ENCODE peak calls at places on chromosomes 6 and 20, in six cellular contexts. One of them, this sample, is unnamed.

GRCh38 chr20:38057351-38057972 is 23.9 kb downstream of the RPRD1B start:
- DNase-seq in BJ: no peak
- DNase-seq in uterus: peak; percentile 82
- DNase-seq in fibroblast of villous mesenchyme: peak; percentile 80
- DNase-seq in esophagus squamous epithelium: no peak
- DNase-seq in heart right ventricle: peak; percentile 83
- DNase-seq in this sample: peak; percentile 45

GRCh38 chr20:40563296-40563950 is 125.6 kb downstream of the MAFB start:
- DNase-seq in BJ: no peak
- DNase-seq in uterus: no peak
- DNase-seq in fibroblast of villous mesenchyme: peak; percentile 23
- DNase-seq in esophagus squamous epithelium: peak; percentile 6
- DNase-seq in heart right ventricle: no peak
- DNase-seq in this sample: no peak

GRCh38 chr6:13765570-13765969 is 48.8 kb downstream of the MCUR1 start:
- DNase-seq in BJ: no peak
- DNase-seq in uterus: no peak
- DNase-seq in fibroblast of villous mesenchyme: no peak
- DNase-seq in esophagus squamous epithelium: no peak
- DNase-seq in heart right ventricle: no peak
- DNase-seq in this sample: no peak

GRCh38 chr20:57650266-57650665 is 30.0 kb upstream of the ZBP1 start:
- DNase-seq in BJ: no peak
- DNase-seq in uterus: peak; percentile 10
- DNase-seq in fibroblast of villous mesenchyme: no peak
- DNase-seq in esophagus squamous epithelium: no peak
- DNase-seq in heart right ventricle: peak; percentile 2
- DNase-seq in this sample: no peak

GRCh38 chr6:142685852-142686718 is 258.9 kb downstream of the HIVEP2 start:
- DNase-seq in BJ: no peak
- DNase-seq in uterus: no peak
- DNase-seq in fibroblast of villous mesenchyme: no peak
- DNase-seq in esophagus squamous epithelium: no peak
- DNase-seq in heart right ventricle: no peak
- DNase-seq in this sample: no peak

GRCh38 chr6:158011980-158012566 is 30.4 kb downstream of the SYNJ2 start:
- DNase-seq in BJ: no peak
- DNase-seq in uterus: no peak
- DNase-seq in fibroblast of villous mesenchyme: no peak
- DNase-seq in esophagus squamous epithelium: no peak
- DNase-seq in heart right ventricle: no peak
- DNase-seq in this sample: no peak

GRCh38 chr6:30998785-30999184 is 11.5 kb upstream of the MUC22 start:
- DNase-seq in BJ: no peak
- DNase-seq in uterus: no peak
- DNase-seq in fibroblast of villous mesenchyme: no peak
- DNase-seq in esophagus squamous epithelium: no peak
- DNase-seq in heart right ventricle: no peak
- DNase-seq in this sample: no peak

GRCh38 chr6:49506569-49507111 is 6.9 kb downstream of the GLYATL3 start:
- DNase-seq in BJ: no peak
- DNase-seq in uterus: no peak
- DNase-seq in fibroblast of villous mesenchyme: no peak
- DNase-seq in esophagus squamous epithelium: no peak
- DNase-seq in heart right ventricle: no peak
- DNase-seq in this sample: no peak

GRCh38 chr20:58039569-58040092 is 188.8 kb downstream of the ANKRD60 start:
- DNase-seq in BJ: no peak
- DNase-seq in uterus: no peak
- DNase-seq in fibroblast of villous mesenchyme: no peak
- DNase-seq in esophagus squamous epithelium: no peak
- DNase-seq in heart right ventricle: no peak
- DNase-seq in this sample: no peak

GRCh38 chr6:50843842-50844241 is 25.2 kb downstream of the TFAP2B start:
- DNase-seq in BJ: no peak
- DNase-seq in uterus: no peak
- DNase-seq in fibroblast of villous mesenchyme: no peak
- DNase-seq in esophagus squamous epithelium: no peak
- DNase-seq in heart right ventricle: no peak
- DNase-seq in this sample: no peak

GRCh38 chr20:40690836-40691565 is 2.0 kb upstream of the MAFB start:
- DNase-seq in BJ: no peak
- DNase-seq in uterus: no peak
- DNase-seq in fibroblast of villous mesenchyme: no peak
- DNase-seq in esophagus squamous epithelium: no peak
- DNase-seq in heart right ventricle: no peak
- DNase-seq in this sample: no peak

GRCh38 chr6:157488058-157488457 is 107.1 kb downstream of the ZDHHC14 start:
- DNase-seq in BJ: no peak
- DNase-seq in uterus: no peak
- DNase-seq in fibroblast of villous mesenchyme: no peak
- DNase-seq in esophagus squamous epithelium: no peak
- DNase-seq in heart right ventricle: no peak
- DNase-seq in this sample: no peak

GRCh38 chr6:143059616-143060353 is 904 bp upstream of the AIG1 start:
- DNase-seq in BJ: peak; percentile 77
- DNase-seq in uterus: no peak
- DNase-seq in fibroblast of villous mesenchyme: peak; percentile 71
- DNase-seq in esophagus squamous epithelium: no peak
- DNase-seq in heart right ventricle: no peak
- DNase-seq in this sample: peak; percentile 82

GRCh38 chr6:118725944-118726343 is 74.6 kb upstream of the CEP85L start:
- DNase-seq in BJ: no peak
- DNase-seq in uterus: no peak
- DNase-seq in fibroblast of villous mesenchyme: no peak
- DNase-seq in esophagus squamous epithelium: no peak
- DNase-seq in heart right ventricle: no peak
- DNase-seq in this sample: no peak

GRCh38 chr6:90233994-90234393 is 62.6 kb downstream of the BACH2 start:
- DNase-seq in BJ: no peak
- DNase-seq in uterus: no peak
- DNase-seq in fibroblast of villous mesenchyme: no peak
- DNase-seq in esophagus squamous epithelium: no peak
- DNase-seq in heart right ventricle: no peak
- DNase-seq in this sample: no peak

GRCh38 chr6:72560721-72561593 is 60.9 kb upstream of the KCNQ5 start:
- DNase-seq in BJ: no peak
- DNase-seq in uterus: no peak
- DNase-seq in fibroblast of villous mesenchyme: no peak
- DNase-seq in esophagus squamous epithelium: no peak
- DNase-seq in heart right ventricle: no peak
- DNase-seq in this sample: no peak

GRCh38 chr6:119179842-119180241 is 101.4 kb upstream of the FAM184A start:
- DNase-seq in BJ: no peak
- DNase-seq in uterus: no peak
- DNase-seq in fibroblast of villous mesenchyme: no peak
- DNase-seq in esophagus squamous epithelium: no peak
- DNase-seq in heart right ventricle: no peak
- DNase-seq in this sample: no peak

GRCh38 chr6:7269816-7270215 is 43.2 kb downstream of the SSR1 start:
- DNase-seq in BJ: no peak
- DNase-seq in uterus: no peak
- DNase-seq in fibroblast of villous mesenchyme: no peak
- DNase-seq in esophagus squamous epithelium: no peak
- DNase-seq in heart right ventricle: no peak
- DNase-seq in this sample: no peak

GRCh38 chr20:3678893-3679720 is 2.7 kb downstream of the ADAM33 start:
- DNase-seq in BJ: no peak
- DNase-seq in uterus: peak; percentile 51
- DNase-seq in fibroblast of villous mesenchyme: peak; percentile 20
- DNase-seq in esophagus squamous epithelium: no peak
- DNase-seq in heart right ventricle: no peak
- DNase-seq in this sample: peak; percentile 55

GRCh38 chr6:77063494-77063893 is 399.8 kb downstream of the HTR1B start:
- DNase-seq in BJ: no peak
- DNase-seq in uterus: no peak
- DNase-seq in fibroblast of villous mesenchyme: no peak
- DNase-seq in esophagus squamous epithelium: no peak
- DNase-seq in heart right ventricle: no peak
- DNase-seq in this sample: no peak

GRCh38 chr6:147947521-147947920 is 395.1 kb upstream of the SASH1 start:
- DNase-seq in BJ: peak; percentile 82
- DNase-seq in uterus: no peak
- DNase-seq in fibroblast of villous mesenchyme: peak; percentile 78
- DNase-seq in esophagus squamous epithelium: no peak
- DNase-seq in heart right ventricle: no peak
- DNase-seq in this sample: no peak

GRCh38 chr6:75086236-75086635 is 119.6 kb downstream of the COL12A1 start:
- DNase-seq in BJ: no peak
- DNase-seq in uterus: no peak
- DNase-seq in fibroblast of villous mesenchyme: no peak
- DNase-seq in esophagus squamous epithelium: no peak
- DNase-seq in heart right ventricle: no peak
- DNase-seq in this sample: no peak

GRCh38 chr20:54219751-54220426 is 12.0 kb downstream of the PFDN4 start:
- DNase-seq in BJ: no peak
- DNase-seq in uterus: no peak
- DNase-seq in fibroblast of villous mesenchyme: peak; percentile 51
- DNase-seq in esophagus squamous epithelium: no peak
- DNase-seq in heart right ventricle: no peak
- DNase-seq in this sample: no peak

GRCh38 chr20:48295445-48295903 is 510.2 kb upstream of the SULF2 start:
- DNase-seq in BJ: peak; percentile 90
- DNase-seq in uterus: peak; percentile 49
- DNase-seq in fibroblast of villous mesenchyme: peak; percentile 94
- DNase-seq in esophagus squamous epithelium: no peak
- DNase-seq in heart right ventricle: peak; percentile 33
- DNase-seq in this sample: peak; percentile 96

GRCh38 chr20:34049897-34050695 is 56.4 kb downstream of the RALY start:
- DNase-seq in BJ: no peak
- DNase-seq in uterus: no peak
- DNase-seq in fibroblast of villous mesenchyme: no peak
- DNase-seq in esophagus squamous epithelium: no peak
- DNase-seq in heart right ventricle: peak; percentile 21
- DNase-seq in this sample: no peak

DNA sequence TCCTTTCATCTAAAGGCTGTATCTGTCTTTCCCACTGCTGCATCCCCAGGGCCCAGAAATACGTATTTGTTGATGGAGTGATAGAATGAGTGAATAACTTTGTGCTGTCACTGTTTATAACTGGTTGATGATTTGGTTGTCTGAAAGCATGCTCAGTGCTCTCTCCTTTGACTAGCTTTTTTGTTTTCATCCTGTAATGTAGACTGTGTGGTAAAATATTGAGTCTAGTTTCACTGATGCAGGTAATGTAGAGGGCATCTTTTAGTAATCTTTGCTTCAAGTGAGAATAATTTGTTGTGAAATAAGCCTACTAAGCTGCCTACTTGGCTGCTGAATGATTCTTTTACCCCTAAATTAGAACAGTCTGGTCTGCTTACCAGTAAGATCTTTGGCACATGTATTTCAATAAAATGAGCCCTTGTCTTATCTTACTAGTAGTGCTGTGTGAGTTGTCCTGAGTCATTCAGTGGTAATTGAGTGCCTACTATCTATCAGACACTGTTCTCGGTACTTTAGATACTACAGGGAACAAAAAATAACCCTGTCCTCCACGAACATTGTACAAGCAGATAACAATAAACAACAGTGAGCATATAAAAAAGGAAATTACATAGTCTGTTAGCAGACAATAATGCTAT is 39.9 kb downstream of the MAPK14 start:
- DNase-seq in BJ: no peak
- DNase-seq in uterus: no peak
- DNase-seq in fibroblast of villous mesenchyme: peak; percentile 37
- DNase-seq in esophagus squamous epithelium: no peak
- DNase-seq in heart right ventricle: no peak
- DNase-seq in this sample: no peak
- H3K4me3 ChIP-seq in BJ: no peak overlapping the region
- H3K4me3 ChIP-seq in uterus: no peak overlapping the region
- H3K4me3 ChIP-seq in fibroblast of villous mesenchyme: no peak overlapping the region
- H3K4me3 ChIP-seq in esophagus squamous epithelium: no peak overlapping the region
- H3K4me3 ChIP-seq in heart right ventricle: no peak overlapping the region
- H3K4me3 ChIP-seq in this sample: no peak overlapping the region

DNA sequence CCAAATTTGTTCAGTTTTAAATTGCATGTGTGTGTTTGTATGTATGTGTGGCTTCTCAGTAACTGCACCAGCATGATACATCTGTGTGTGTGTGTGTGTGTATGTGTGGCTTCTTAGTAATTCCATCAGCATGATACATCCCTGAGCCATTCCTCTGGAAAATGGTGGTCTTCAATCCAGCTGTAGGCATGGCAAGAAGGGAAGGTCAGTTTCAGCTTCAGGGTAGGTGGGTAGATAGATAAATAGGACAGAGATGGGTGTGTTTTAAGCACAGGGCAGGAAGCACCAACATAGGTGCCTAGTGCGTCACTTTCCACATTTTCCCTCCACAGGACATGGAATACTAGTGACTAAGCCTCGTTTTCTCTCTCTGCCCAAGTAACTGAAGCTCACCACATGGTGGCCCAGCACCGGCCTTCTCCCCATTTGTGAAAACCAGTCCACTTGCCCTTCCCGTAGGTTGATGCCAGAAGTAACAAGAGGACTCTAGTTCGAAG is 82.9 kb downstream of the RPP40 start:
- DNase-seq in BJ: no peak
- DNase-seq in uterus: no peak
- DNase-seq in fibroblast of villous mesenchyme: no peak
- DNase-seq in esophagus squamous epithelium: no peak
- DNase-seq in heart right ventricle: no peak
- DNase-seq in this sample: no peak
- TF ChIP-seq CTCF in BJ: no peak
- TF ChIP-seq CTCF in uterus: no peak
- TF ChIP-seq CTCF in fibroblast of villous mesenchyme: no peak
- TF ChIP-seq CTCF in esophagus squamous epithelium: no peak
- TF ChIP-seq CTCF in heart right ventricle: no peak
- TF ChIP-seq CTCF in this sample: no peak

GRCh38 chr6:131642565-131643261 is 5.6 kb downstream of the ENPP3 start:
- DNase-seq in BJ: no peak
- DNase-seq in uterus: no peak
- DNase-seq in fibroblast of villous mesenchyme: no peak
- DNase-seq in esophagus squamous epithelium: no peak
- DNase-seq in heart right ventricle: no peak
- DNase-seq in this sample: no peak

GRCh38 chr6:131638013-131638412 is 911 bp downstream of the ENPP3 start:
- DNase-seq in BJ: no peak
- DNase-seq in uterus: no peak
- DNase-seq in fibroblast of villous mesenchyme: no peak
- DNase-seq in esophagus squamous epithelium: no peak
- DNase-seq in heart right ventricle: no peak
- DNase-seq in this sample: no peak

GRCh38 chr6:131640576-131640975 is 3.5 kb downstream of the ENPP3 start:
- DNase-seq in BJ: no peak
- DNase-seq in uterus: no peak
- DNase-seq in fibroblast of villous mesenchyme: no peak
- DNase-seq in esophagus squamous epithelium: no peak
- DNase-seq in heart right ventricle: no peak
- DNase-seq in this sample: no peak

GRCh38 chr6:131641554-131641953 is 4.5 kb downstream of the ENPP3 start:
- DNase-seq in BJ: no peak
- DNase-seq in uterus: no peak
- DNase-seq in fibroblast of villous mesenchyme: no peak
- DNase-seq in esophagus squamous epithelium: no peak
- DNase-seq in heart right ventricle: no peak
- DNase-seq in this sample: no peak

GRCh38 chr6:131640100-131640499 is 3.0 kb downstream of the ENPP3 start:
- DNase-seq in BJ: no peak
- DNase-seq in uterus: no peak
- DNase-seq in fibroblast of villous mesenchyme: no peak
- DNase-seq in esophagus squamous epithelium: no peak
- DNase-seq in heart right ventricle: no peak
- DNase-seq in this sample: no peak
- H3K4me3 ChIP-seq in BJ: no peak overlapping the region
- H3K4me3 ChIP-seq in uterus: no peak overlapping the region
- H3K4me3 ChIP-seq in fibroblast of villous mesenchyme: no peak overlapping the region
- H3K4me3 ChIP-seq in esophagus squamous epithelium: no peak overlapping the region
- H3K4me3 ChIP-seq in heart right ventricle: no peak overlapping the region
- H3K4me3 ChIP-seq in this sample: no peak overlapping the region

GRCh38 chr6:68343901-68344300 is 291.2 kb upstream of the ADGRB3 start:
- DNase-seq in BJ: no peak
- DNase-seq in uterus: no peak
- DNase-seq in fibroblast of villous mesenchyme: no peak
- DNase-seq in esophagus squamous epithelium: no peak
- DNase-seq in heart right ventricle: no peak
- DNase-seq in this sample: no peak
- TF ChIP-seq CTCF in BJ: no peak
- TF ChIP-seq CTCF in uterus: peak; percentile 4
- TF ChIP-seq CTCF in fibroblast of villous mesenchyme: peak; percentile 5
- TF ChIP-seq CTCF in esophagus squamous epithelium: no peak
- TF ChIP-seq CTCF in heart right ventricle: peak; percentile 23
- TF ChIP-seq CTCF in this sample: peak; percentile 11

This sample was measured in HFF-Myc.